ENCODE peak calls at places on chromosomes 2 and 18, in nine cellular contexts. T is A549; G is tibial artery; V is pancreas; Y is CD8-positive, alpha-beta memory T cell; J is uterus; Z is GM23338; S is heart right ventricle; F is effector memory CD4-positive, alpha-beta T cell. P is an unnamed sample. For H3K4me1, the result is how much of the 10 kb centered on the place peaks cover.

GRCh38 chr18:79765491-79766245 is 32.1 kb upstream of the KCNG2 start:
- DNase-seq in S (no peak), Z (no peak), Y (no peak), G (no peak), T (no peak), V (no peak), F (no peak), J (no peak), P (no peak)

GRCh38 chr2:39620067-39620466 is 45.6 kb upstream of the TMEM178A start:
- DNase-seq in V (peak), G (peak), S (peak), F (no peak), T (peak), J (peak), Y (no peak), Z (no peak), P (peak)

GRCh38 chr2:74225698-74226459 is 27.5 kb downstream of the MTHFD2 start:
- DNase-seq in T (no peak), S (peak), V (no peak), Y (no peak), Z (no peak), G (no peak), F (no peak), J (no peak), P (no peak)

GRCh38 chr18:58257461-58257860 is 213.4 kb downstream of the NEDD4L start:
- DNase-seq in Z (no peak), V (no peak), J (no peak), S (no peak), T (no peak), G (no peak), Y (no peak), F (no peak), P (no peak)

GRCh38 chr2:191643425-191643824 is 34.5 kb upstream of the NABP1 start:
- DNase-seq in T (no peak), Z (no peak), Y (no peak), G (no peak), S (no peak), V (no peak), F (no peak), J (no peak), P (no peak)

GRCh38 chr2:84483320-84483719 is 24.2 kb upstream of the SUCLG1 start:
- DNase-seq in S (no peak), Z (no peak), G (no peak), T (no peak), J (no peak), Y (no peak), F (no peak), V (no peak), P (no peak)

GRCh38 chr2:53286336-53286735 is 481.3 kb upstream of the CHAC2 start:
- DNase-seq in S (no peak), T (no peak), V (no peak), F (no peak), J (no peak), Y (no peak), Z (no peak), G (no peak), P (no peak)

GRCh38 chr18:70234667-70235459 is 29.4 kb upstream of the RTTN start:
- DNase-seq in Y (no peak), J (no peak), T (peak), G (no peak), F (no peak), V (no peak), Z (no peak), S (peak), P (no peak)

GRCh38 chr2:127153691-127154158 is 46.8 kb upstream of the BIN1 start:
- DNase-seq in Z (no peak), S (no peak), F (no peak), G (peak), T (peak), V (no peak), J (peak), Y (no peak), P (no peak)

GRCh38 chr2:217864960-217865359 is 137.8 kb downstream of the TNS1 start:
- DNase-seq in Z (no peak), G (no peak), F (no peak), V (no peak), S (no peak), Y (no peak), J (no peak), T (no peak), P (no peak)

GRCh38 chr2:217866457-217866856 is 136.3 kb downstream of the TNS1 start:
- DNase-seq in J (no peak), S (no peak), G (no peak), Z (no peak), Y (no peak), V (no peak), T (no peak), F (no peak), P (no peak)

GRCh38 chr2:217865373-217865772 is 137.4 kb downstream of the TNS1 start:
- DNase-seq in Z (no peak), V (no peak), Y (no peak), F (no peak), J (no peak), G (no peak), T (no peak), S (no peak), P (no peak)

GRCh38 chr2:217861334-217861877 is 141.4 kb downstream of the TNS1 start:
- DNase-seq in Y (no peak), V (no peak), S (no peak), G (no peak), F (no peak), J (no peak), Z (no peak), T (no peak), P (no peak)

DNA sequence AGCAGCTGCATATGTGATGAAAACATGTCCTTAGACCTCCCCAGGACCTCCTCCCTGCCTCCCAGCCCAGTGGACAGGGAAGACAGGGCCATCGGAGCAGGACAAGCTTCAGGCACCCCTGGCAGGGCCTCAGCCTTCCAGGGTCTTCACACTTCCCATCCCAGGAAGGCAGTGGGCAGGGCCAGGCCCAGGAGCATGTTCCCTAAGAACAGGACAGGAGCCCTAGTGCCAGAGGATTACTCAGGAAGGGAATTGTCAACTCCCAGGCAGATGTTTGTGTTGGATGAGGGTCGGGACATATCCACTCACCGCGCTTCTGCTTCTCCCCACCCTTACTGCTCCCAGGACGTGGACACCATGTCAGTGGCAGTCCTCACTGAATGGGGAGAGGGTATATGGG is 138.9 kb downstream of the TNS1 start:
- DNase-seq in G (no peak), T (no peak), Y (no peak), S (no peak), Z (no peak), V (no peak), J (no peak), F (no peak), P (no peak)
- H3K4me1 ChIP-seq in G (half or more), T (under half), Y (under half), S (half or more), Z (under half), V (under half), J (under half), F (under half), P (under half)

GRCh38 chr18:12574494-12575185 is 83.3 kb downstream of the SPIRE1 start:
- DNase-seq in F (no peak), Z (no peak), Y (no peak), S (no peak), T (no peak), J (no peak), V (peak), G (no peak), P (no peak)

GRCh38 chr18:12569791-12570190 is 88.1 kb downstream of the SPIRE1 start:
- DNase-seq in J (no peak), S (no peak), Y (no peak), V (no peak), Z (no peak), F (no peak), T (no peak), G (no peak), P (no peak)

GRCh38 chr18:12567849-12568248 is 90.1 kb downstream of the SPIRE1 start:
- DNase-seq in J (no peak), Y (no peak), Z (no peak), T (no peak), S (no peak), V (no peak), F (no peak), G (no peak), P (no peak)

GRCh38 chr18:12571617-12572016 is 86.3 kb downstream of the SPIRE1 start:
- DNase-seq in J (no peak), Y (no peak), T (no peak), G (no peak), V (no peak), Z (no peak), S (no peak), F (no peak), P (no peak)
- H3K27ac ChIP-seq in J (no peak), Y (no peak), T (no peak), G (no peak), V (no peak), Z (no peak), S (no peak), F (no peak), P (no peak)

DNA sequence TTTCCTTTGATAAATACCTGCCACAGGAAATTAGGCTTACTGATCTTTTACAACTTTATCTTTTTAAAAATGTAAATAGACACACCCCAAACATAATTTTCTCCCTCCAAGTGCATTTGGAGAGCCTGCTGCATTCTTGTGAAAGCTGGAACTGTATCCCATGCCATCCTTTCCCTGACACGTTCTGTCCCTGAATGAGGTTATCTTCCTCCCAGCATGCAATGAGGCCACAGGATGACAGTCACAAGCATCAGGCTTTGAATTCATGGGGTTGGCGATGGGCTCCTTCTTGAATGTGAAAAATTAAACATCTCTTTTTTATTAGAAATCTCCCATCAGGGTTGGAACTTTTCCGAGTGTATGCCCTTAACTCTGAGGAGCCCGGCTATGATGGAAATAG is 77.8 kb downstream of the CTAGE1 start:
- DNase-seq in S (no peak), Z (no peak), V (no peak), T (no peak), F (no peak), G (no peak), Y (no peak), J (no peak), P (no peak)
- H3K4me1 ChIP-seq in S (under half), Z (under half), V (under half), T (under half), F (under half), G (under half), Y (half or more), J (under half), P (under half)

GRCh38 chr18:45780568-45780967 is 44.9 kb upstream of the SIGLEC15 start:
- DNase-seq in G (no peak), T (no peak), V (no peak), Z (no peak), J (no peak), F (no peak), S (no peak), Y (no peak), P (no peak)
- H3K27ac ChIP-seq in G (no peak), T (no peak), V (no peak), Z (no peak), J (no peak), F (no peak), S (no peak), Y (no peak), P (no peak)

GRCh38 chr18:61992285-61992684 is 99.5 kb upstream of the RNF152 start:
- DNase-seq in J (no peak), V (no peak), Z (no peak), S (no peak), Y (no peak), T (no peak), F (no peak), G (no peak), P (no peak)

GRCh38 chr18:61991836-61992235 is 99.0 kb upstream of the RNF152 start:
- DNase-seq in G (no peak), F (no peak), V (no peak), J (no peak), T (no peak), S (no peak), Z (no peak), Y (no peak), P (no peak)

GRCh38 chr18:61991201-61991600 is 98.4 kb upstream of the RNF152 start:
- DNase-seq in V (no peak), Z (no peak), T (no peak), S (no peak), G (no peak), Y (no peak), J (peak), F (no peak), P (no peak)

GRCh38 chr18:61993831-61994230 is 101.0 kb upstream of the RNF152 start:
- DNase-seq in F (no peak), S (no peak), Y (no peak), T (no peak), G (no peak), J (no peak), V (no peak), Z (no peak), P (no peak)

GRCh38 chr18:61992923-61993322 is 100.1 kb upstream of the RNF152 start:
- DNase-seq in F (no peak), G (no peak), V (no peak), J (no peak), Y (no peak), Z (no peak), T (no peak), S (no peak), P (no peak)
- H3K4me1 ChIP-seq in F (under half), G (under half), V (under half), J (under half), Y (under half), Z (under half), T (under half), S (under half), P (under half)

DNA sequence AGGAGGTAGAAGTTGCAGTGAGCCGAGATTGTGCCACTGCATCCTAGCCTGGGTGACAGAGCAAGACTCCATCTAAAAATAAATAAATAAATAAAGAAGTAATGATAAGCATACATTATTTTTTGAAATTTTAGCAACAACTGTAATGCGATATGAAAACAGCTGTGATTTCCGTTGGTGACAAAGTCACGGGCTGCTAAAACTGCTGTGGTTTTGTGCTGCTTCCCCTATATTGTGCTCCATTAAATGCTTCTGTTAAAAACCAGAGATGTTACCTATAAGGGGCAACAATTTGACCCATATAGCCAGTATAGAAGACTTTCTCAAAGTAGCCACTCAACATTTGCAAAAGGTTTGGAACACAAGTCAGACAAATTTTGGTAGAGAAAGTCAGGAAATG is 8.3 kb downstream of the TRIM54 start:
- DNase-seq in Z (no peak), J (no peak), G (no peak), T (no peak), S (no peak), Y (no peak), F (no peak), V (no peak), P (no peak)
- H3K27ac ChIP-seq in Z (no peak), J (no peak), G (no peak), T (no peak), S (no peak), Y (no peak), F (no peak), V (no peak), P (peak)